ENCODE peak calls at places on chromosomes 4 and X, in four cellular contexts. One of them, this sample, is unnamed.

GRCh38 chrX:132023896-132024386 is 839 bp downstream of the STK26 start:
- DNase-seq in mesenchymal stem cell: peak
- DNase-seq in IMR-90: no peak
- DNase-seq in neuronal stem cell: peak
- DNase-seq in this sample: peak

GRCh38 chr4:5500165-5500564 is 208.2 kb downstream of the EVC2 start:
- DNase-seq in mesenchymal stem cell: peak
- DNase-seq in IMR-90: peak
- DNase-seq in neuronal stem cell: no peak
- DNase-seq in this sample: no peak

GRCh38 chr4:118918388-118918787 is 29.7 kb downstream of the SYNPO2 start:
- DNase-seq in mesenchymal stem cell: peak
- DNase-seq in IMR-90: peak
- DNase-seq in neuronal stem cell: no peak
- DNase-seq in this sample: no peak

GRCh38 chrX:143634701-143635442 is 1.0 kb downstream of the SLITRK4 start:
- DNase-seq in mesenchymal stem cell: peak
- DNase-seq in IMR-90: no peak
- DNase-seq in neuronal stem cell: peak
- DNase-seq in this sample: peak

GRCh38 chr4:128517739-128518510 is 230.3 kb upstream of the PGRMC2 start:
- DNase-seq in mesenchymal stem cell: peak
- DNase-seq in IMR-90: peak
- DNase-seq in neuronal stem cell: peak
- DNase-seq in this sample: no peak

GRCh38 chr4:140047017-140047640 is 106.9 kb downstream of the MAML3 start:
- DNase-seq in mesenchymal stem cell: no peak
- DNase-seq in IMR-90: no peak
- DNase-seq in neuronal stem cell: no peak
- DNase-seq in this sample: peak

GRCh38 chrX:19864736-19865135 is 22.7 kb downstream of the SH3KBP1 start:
- DNase-seq in mesenchymal stem cell: no peak
- DNase-seq in IMR-90: no peak
- DNase-seq in neuronal stem cell: no peak
- DNase-seq in this sample: no peak

GRCh38 chr4:20251796-20252655 is at the start of gene SLIT2:
- DNase-seq in mesenchymal stem cell: peak
- DNase-seq in IMR-90: peak
- DNase-seq in neuronal stem cell: peak
- DNase-seq in this sample: peak

GRCh38 chr4:128709268-128709667 is 100.2 kb upstream of the JADE1 start:
- DNase-seq in mesenchymal stem cell: no peak
- DNase-seq in IMR-90: no peak
- DNase-seq in neuronal stem cell: no peak
- DNase-seq in this sample: no peak

GRCh38 chr4:1310031-1310795 is 20.5 kb downstream of the MAEA start:
- DNase-seq in mesenchymal stem cell: no peak
- DNase-seq in IMR-90: peak
- DNase-seq in neuronal stem cell: no peak
- DNase-seq in this sample: no peak

GRCh38 chrX:24999501-24999900 is 16.3 kb downstream of the ARX start:
- DNase-seq in mesenchymal stem cell: no peak
- DNase-seq in IMR-90: no peak
- DNase-seq in neuronal stem cell: no peak
- DNase-seq in this sample: no peak

GRCh38 chr4:152605641-152606304 is 69.9 kb upstream of the FBXW7 start:
- DNase-seq in mesenchymal stem cell: peak
- DNase-seq in IMR-90: peak
- DNase-seq in neuronal stem cell: no peak
- DNase-seq in this sample: no peak

GRCh38 chr4:108940086-108941033 is 177.5 kb upstream of the ETNPPL start:
- DNase-seq in mesenchymal stem cell: no peak
- DNase-seq in IMR-90: peak
- DNase-seq in neuronal stem cell: no peak
- DNase-seq in this sample: peak

GRCh38 chr4:80072607-80073361 is at the start of gene ANTXR2:
- DNase-seq in mesenchymal stem cell: peak
- DNase-seq in IMR-90: peak
- DNase-seq in neuronal stem cell: peak
- DNase-seq in this sample: peak

GRCh38 chr4:13642576-13642975 is 15.1 kb upstream of the BOD1L1 start:
- DNase-seq in mesenchymal stem cell: peak
- DNase-seq in IMR-90: peak
- DNase-seq in neuronal stem cell: no peak
- DNase-seq in this sample: no peak

GRCh38 chr4:38872620-38873019 is 5.0 kb downstream of the FAM114A1 start:
- DNase-seq in mesenchymal stem cell: peak
- DNase-seq in IMR-90: peak
- DNase-seq in neuronal stem cell: no peak
- DNase-seq in this sample: no peak

GRCh38 chr4:186719925-186720694 is 3.5 kb downstream of the FAT1 start:
- DNase-seq in mesenchymal stem cell: peak
- DNase-seq in IMR-90: no peak
- DNase-seq in neuronal stem cell: no peak
- DNase-seq in this sample: no peak

GRCh38 chr4:33650036-33650435 is 2594.3 kb downstream of the ARAP2 start:
- DNase-seq in mesenchymal stem cell: peak
- DNase-seq in IMR-90: no peak
- DNase-seq in neuronal stem cell: no peak
- DNase-seq in this sample: no peak

GRCh38 chr4:6563935-6564645 is 10.9 kb upstream of the MAN2B2 start:
- DNase-seq in mesenchymal stem cell: no peak
- DNase-seq in IMR-90: no peak
- DNase-seq in neuronal stem cell: no peak
- DNase-seq in this sample: no peak

GRCh38 chrX:66751136-66751782 is 112.4 kb upstream of the EDA2R start:
- DNase-seq in mesenchymal stem cell: no peak
- DNase-seq in IMR-90: no peak
- DNase-seq in neuronal stem cell: no peak
- DNase-seq in this sample: no peak

GRCh38 chr4:122930877-122931276 is 8.5 kb upstream of the NUDT6 start:
- DNase-seq in mesenchymal stem cell: peak
- DNase-seq in IMR-90: peak
- DNase-seq in neuronal stem cell: no peak
- DNase-seq in this sample: no peak

GRCh38 chrX:41515376-41515775 is 68.2 kb downstream of the NYX start:
- DNase-seq in mesenchymal stem cell: no peak
- DNase-seq in IMR-90: no peak
- DNase-seq in neuronal stem cell: no peak
- DNase-seq in this sample: no peak

GRCh38 chr4:83701041-83701440 is 165.1 kb downstream of the GPAT3 start:
- DNase-seq in mesenchymal stem cell: no peak
- DNase-seq in IMR-90: no peak
- DNase-seq in neuronal stem cell: no peak
- DNase-seq in this sample: no peak

GRCh38 chrX:74049126-74049525 is 254.9 kb upstream of the ZCCHC13 start:
- DNase-seq in mesenchymal stem cell: no peak
- DNase-seq in IMR-90: no peak
- DNase-seq in neuronal stem cell: no peak
- DNase-seq in this sample: no peak

GRCh38 chrX:79325263-79325958 is 41.7 kb downstream of the ITM2A start:
- DNase-seq in mesenchymal stem cell: no peak
- DNase-seq in IMR-90: no peak
- DNase-seq in neuronal stem cell: no peak
- DNase-seq in this sample: peak

GRCh38 chr4:174388744-174389143 is 105.0 kb downstream of the CEP44 start:
- DNase-seq in mesenchymal stem cell: no peak
- DNase-seq in IMR-90: no peak
- DNase-seq in neuronal stem cell: no peak
- DNase-seq in this sample: no peak

GRCh38 chrX:99798951-99799350 is 611.1 kb downstream of the PCDH19 start:
- DNase-seq in mesenchymal stem cell: no peak
- DNase-seq in IMR-90: no peak
- DNase-seq in neuronal stem cell: no peak
- DNase-seq in this sample: no peak

GRCh38 chrX:141341341-141341740 is 99.0 kb upstream of the SPANXC start:
- DNase-seq in mesenchymal stem cell: peak
- DNase-seq in IMR-90: peak
- DNase-seq in neuronal stem cell: no peak
- DNase-seq in this sample: no peak

GRCh38 chr4:1792832-1793495 is at the start of gene FGFR3:
- DNase-seq in mesenchymal stem cell: peak
- DNase-seq in IMR-90: no peak
- DNase-seq in neuronal stem cell: peak
- DNase-seq in this sample: peak

GRCh38 chr4:7332216-7333023 is 102.3 kb downstream of the PSAPL1 start:
- DNase-seq in mesenchymal stem cell: no peak
- DNase-seq in IMR-90: peak
- DNase-seq in neuronal stem cell: no peak
- DNase-seq in this sample: no peak

GRCh38 chr4:139084425-139085093 is 69.0 kb downstream of the NOCT start:
- DNase-seq in mesenchymal stem cell: no peak
- DNase-seq in IMR-90: no peak
- DNase-seq in neuronal stem cell: no peak
- DNase-seq in this sample: no peak

GRCh38 chrX:150848914-150849365 is 49.5 kb downstream of the CD99L2 start:
- DNase-seq in mesenchymal stem cell: no peak
- DNase-seq in IMR-90: no peak
- DNase-seq in neuronal stem cell: no peak
- DNase-seq in this sample: no peak

GRCh38 chrX:38052096-38052495 is 45.7 kb downstream of the SYTL5 start:
- DNase-seq in mesenchymal stem cell: peak
- DNase-seq in IMR-90: peak
- DNase-seq in neuronal stem cell: no peak
- DNase-seq in this sample: no peak

GRCh38 chrX:106284431-106285025 is 116.4 kb downstream of the PWWP3B start:
- DNase-seq in mesenchymal stem cell: no peak
- DNase-seq in IMR-90: no peak
- DNase-seq in neuronal stem cell: no peak
- DNase-seq in this sample: no peak

GRCh38 chr4:53057679-53058078 is 195.6 kb downstream of the RASL11B start:
- DNase-seq in mesenchymal stem cell: no peak
- DNase-seq in IMR-90: no peak
- DNase-seq in neuronal stem cell: no peak
- DNase-seq in this sample: no peak
- H2BK120ac ChIP-seq in mesenchymal stem cell: no peak
- H2BK120ac ChIP-seq in IMR-90: no peak
- H2BK120ac ChIP-seq in neuronal stem cell: no peak
- H2BK120ac ChIP-seq in this sample: no peak

GRCh38 chr4:41202356-41202755 is 12.0 kb downstream of the APBB2 start:
- DNase-seq in mesenchymal stem cell: no peak
- DNase-seq in IMR-90: no peak
- DNase-seq in neuronal stem cell: no peak
- DNase-seq in this sample: no peak
- H3K9ac ChIP-seq in mesenchymal stem cell: peak
- H3K9ac ChIP-seq in IMR-90: no peak
- H3K9ac ChIP-seq in neuronal stem cell: no peak
- H3K9ac ChIP-seq in this sample: no peak

GRCh38 chrX:152451731-152451980 is 541 bp upstream of the GABRA3 start:
- DNase-seq in mesenchymal stem cell: no peak
- DNase-seq in IMR-90: no peak
- DNase-seq in neuronal stem cell: no peak
- DNase-seq in this sample: no peak
- H3K18ac ChIP-seq in mesenchymal stem cell: no peak
- H3K18ac ChIP-seq in IMR-90: no peak
- H3K18ac ChIP-seq in neuronal stem cell: no peak
- H3K18ac ChIP-seq in this sample: no peak

GRCh38 chrX:129932137-129932791 is 26.3 kb downstream of the UTP14A start:
- DNase-seq in mesenchymal stem cell: peak
- DNase-seq in IMR-90: peak
- DNase-seq in neuronal stem cell: peak
- DNase-seq in this sample: peak
- H2BK120ac ChIP-seq in mesenchymal stem cell: peak
- H2BK120ac ChIP-seq in IMR-90: peak
- H2BK120ac ChIP-seq in neuronal stem cell: no peak
- H2BK120ac ChIP-seq in this sample: no peak

GRCh38 chr4:55123791-55124190 is 1.6 kb downstream of the KDR start:
- DNase-seq in mesenchymal stem cell: no peak
- DNase-seq in IMR-90: no peak
- DNase-seq in neuronal stem cell: no peak
- DNase-seq in this sample: no peak

GRCh38 chr4:55124337-55125076 is 888 bp downstream of the KDR start:
- DNase-seq in mesenchymal stem cell: peak
- DNase-seq in IMR-90: no peak
- DNase-seq in neuronal stem cell: peak
- DNase-seq in this sample: peak

GRCh38 chr4:55127053-55127452 is 1.7 kb upstream of the KDR start:
- DNase-seq in mesenchymal stem cell: no peak
- DNase-seq in IMR-90: no peak
- DNase-seq in neuronal stem cell: no peak
- DNase-seq in this sample: no peak

GRCh38 chr4:55125763-55126541 is 557 bp upstream of the KDR start:
- DNase-seq in mesenchymal stem cell: peak
- DNase-seq in IMR-90: no peak
- DNase-seq in neuronal stem cell: no peak
- DNase-seq in this sample: peak

GRCh38 chr4:55125087-55125721 is at the start of gene KDR:
- DNase-seq in mesenchymal stem cell: peak
- DNase-seq in IMR-90: no peak
- DNase-seq in neuronal stem cell: peak
- DNase-seq in this sample: peak
- H3K9ac ChIP-seq in mesenchymal stem cell: no peak
- H3K9ac ChIP-seq in IMR-90: no peak
- H3K9ac ChIP-seq in neuronal stem cell: peak
- H3K9ac ChIP-seq in this sample: peak

DNA sequence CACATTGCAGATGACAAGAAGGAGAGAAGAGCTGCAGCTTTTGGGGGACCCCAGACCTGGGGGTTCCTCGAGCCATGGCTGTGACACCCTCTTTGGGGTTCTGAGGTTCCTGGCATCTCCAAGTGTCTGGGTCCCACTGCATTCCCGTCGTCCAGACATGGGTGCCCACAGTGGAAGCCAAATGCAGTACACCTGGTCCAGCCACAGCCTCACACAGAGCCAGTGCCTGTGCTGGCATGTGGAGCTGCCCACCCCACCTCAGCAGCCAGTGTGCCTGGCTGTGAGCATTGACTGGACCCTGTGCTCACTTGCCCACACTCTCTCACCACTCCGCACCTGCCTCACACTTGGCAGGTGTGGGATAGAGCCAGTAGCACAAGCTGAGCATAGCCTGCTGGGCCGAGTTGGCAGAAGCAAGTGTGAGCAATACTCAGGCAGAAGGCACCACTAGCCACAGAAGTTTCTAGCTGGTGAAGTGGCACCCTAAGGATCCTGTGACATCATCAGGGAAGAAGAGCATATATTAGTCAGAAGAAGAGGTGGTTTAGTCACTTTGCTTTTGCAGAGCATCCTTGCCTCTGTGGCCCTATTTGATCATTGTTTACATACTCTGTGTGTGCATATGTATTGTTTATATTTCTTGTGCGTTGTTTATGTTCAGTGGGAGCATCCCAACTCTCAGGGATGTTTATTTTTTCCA is 65.0 kb upstream of the MAGEB2 start:
- DNase-seq in mesenchymal stem cell: peak
- DNase-seq in IMR-90: peak
- DNase-seq in neuronal stem cell: no peak
- DNase-seq in this sample: no peak
- H3K18ac ChIP-seq in mesenchymal stem cell: peak
- H3K18ac ChIP-seq in IMR-90: no peak
- H3K18ac ChIP-seq in neuronal stem cell: no peak
- H3K18ac ChIP-seq in this sample: no peak